ENCODE peak calls at places on chromosomes 13 and 19, in seven cellular contexts. U, B, I, F, O, S and Z are unnamed samples. For H3K27me3, the result is how much of the 10 kb centered on the place peaks cover.

GRCh38 chr13:67230243-67230773 is at the start of gene PCDH9:
- DNase-seq in S (peak), F (peak), U (peak), O (peak), B (peak), I (peak), Z (peak)

GRCh38 chr19:38869160-38869835 is 8.8 kb downstream of the RINL start:
- DNase-seq in S (no peak), I (no peak), O (no peak), F (no peak), B (no peak), U (no peak), Z (no peak)

GRCh38 chr13:107252428-107252827 is 684.5 kb upstream of the ARGLU1 start:
- DNase-seq in I (no peak), O (no peak), F (no peak), S (no peak), B (no peak), U (no peak), Z (no peak)

GRCh38 chr13:97249797-97250495 is 27.8 kb downstream of the MBNL2 start:
- DNase-seq in U (no peak), S (no peak), O (no peak), I (no peak), B (no peak), F (no peak), Z (no peak)

GRCh38 chr19:46718934-46719551 is 2.1 kb upstream of the PRKD2 start:
- DNase-seq in S (no peak), O (no peak), I (no peak), B (no peak), U (no peak), F (no peak), Z (no peak)

GRCh38 chr19:46661735-46662592 is 982 bp upstream of the DACT3 start:
- DNase-seq in B (peak), S (peak), U (peak), F (peak), I (peak), O (peak), Z (peak)

GRCh38 chr13:49625392-49626137 is 2.7 kb upstream of the ARL11 start:
- DNase-seq in S (no peak), B (no peak), F (no peak), U (no peak), O (peak), I (no peak), Z (no peak)

GRCh38 chr13:42847891-42848663 is 66.7 kb downstream of the FAM216B start:
- DNase-seq in S (no peak), O (no peak), I (no peak), F (no peak), U (no peak), B (no peak), Z (no peak)

GRCh38 chr19:5356918-5357317 is 16.3 kb upstream of the PTPRS start:
- DNase-seq in S (no peak), F (no peak), B (no peak), U (no peak), I (no peak), O (no peak), Z (no peak)

GRCh38 chr13:59607780-59608233 is 555.9 kb downstream of the DIAPH3 start:
- DNase-seq in B (no peak), S (no peak), O (no peak), F (no peak), U (no peak), I (no peak), Z (no peak)

GRCh38 chr13:29361716-29362115 is 233.8 kb downstream of the SLC7A1 start:
- DNase-seq in O (no peak), I (no peak), U (no peak), B (no peak), S (no peak), F (no peak), Z (peak)

GRCh38 chr19:18322318-18322758 is 538 bp downstream of the LSM4 start:
- DNase-seq in B (no peak), U (peak), O (peak), S (no peak), I (no peak), F (no peak), Z (no peak)

GRCh38 chr13:48891586-48891985 is 84.1 kb upstream of the FNDC3A start:
- DNase-seq in O (no peak), F (no peak), S (no peak), U (no peak), I (no peak), B (no peak), Z (no peak)

GRCh38 chr19:42290523-42291436 is 11.2 kb upstream of the PRR19 start:
- DNase-seq in I (no peak), S (no peak), F (no peak), U (no peak), B (no peak), O (no peak), Z (no peak)

GRCh38 chr19:39542198-39542597 is 2.2 kb upstream of the EID2 start:
- DNase-seq in U (no peak), I (no peak), O (no peak), F (no peak), S (no peak), B (no peak), Z (no peak)

GRCh38 chr19:19417618-19418270 is 12.3 kb downstream of the GATAD2A start:
- DNase-seq in B (no peak), O (no peak), F (no peak), U (no peak), I (no peak), S (no peak), Z (no peak)

GRCh38 chr13:77507931-77508776 is 27.4 kb upstream of the SCEL start:
- DNase-seq in I (no peak), U (no peak), F (peak), O (no peak), B (no peak), S (no peak), Z (peak)

GRCh38 chr13:53121131-53121773 is 92.6 kb downstream of the OLFM4 start:
- DNase-seq in F (no peak), O (no peak), B (no peak), S (no peak), U (no peak), I (no peak), Z (no peak)

GRCh38 chr13:27007166-27007565 is 164.4 kb downstream of the USP12 start:
- DNase-seq in F (no peak), O (no peak), S (no peak), I (no peak), B (no peak), U (no peak), Z (no peak)

GRCh38 chr19:18586311-18586710 is 2.3 kb upstream of the REX1BD start:
- DNase-seq in U (no peak), S (no peak), F (no peak), B (no peak), I (no peak), O (no peak), Z (no peak)

GRCh38 chr19:20151617-20152145 is 15.3 kb upstream of the ZNF486 start:
- DNase-seq in S (no peak), B (peak), U (no peak), O (no peak), I (no peak), F (no peak), Z (no peak)

GRCh38 chr19:1027020-1027952 is 878 bp downstream of the CNN2 start:
- DNase-seq in I (no peak), F (no peak), S (no peak), O (no peak), B (peak), U (peak), Z (no peak)

GRCh38 chr19:47049307-47049700 is 880 bp upstream of the TMEM160 start:
- DNase-seq in S (no peak), I (no peak), F (no peak), U (no peak), O (no peak), B (no peak), Z (no peak)

GRCh38 chr19:35449347-35450043 is 1.4 kb downstream of the FFAR2 start:
- DNase-seq in F (no peak), U (no peak), S (no peak), I (no peak), B (no peak), O (no peak), Z (no peak)

GRCh38 chr19:3344608-3345598 is 21.5 kb upstream of the NFIC start:
- DNase-seq in U (no peak), I (no peak), O (no peak), F (no peak), S (no peak), B (no peak), Z (no peak)

GRCh38 chr19:3346677-3347353 is 19.6 kb upstream of the NFIC start:
- DNase-seq in B (no peak), F (no peak), I (peak), O (peak), S (no peak), U (no peak), Z (no peak)

GRCh38 chr19:3343619-3344502 is 22.5 kb upstream of the NFIC start:
- DNase-seq in O (peak), S (no peak), F (peak), I (peak), B (no peak), U (no peak), Z (peak)

GRCh38 chr19:3348042-3348441 is 18.3 kb upstream of the NFIC start:
- DNase-seq in O (no peak), U (no peak), I (no peak), B (no peak), S (no peak), F (no peak), Z (no peak)

GRCh38 chr19:3345850-3346460 is 20.4 kb upstream of the NFIC start:
- DNase-seq in S (no peak), F (no peak), O (no peak), B (no peak), I (no peak), U (no peak), Z (no peak)
- H3K27me3 ChIP-seq in S (under half), F (under half), O (under half), B (under half), I (under half), U (half or more), Z (under half)

GRCh38 chr13:112615391-112615790 is 27.4 kb upstream of the TUBGCP3 start:
- DNase-seq in S (no peak), U (no peak), F (no peak), I (peak), B (no peak), O (no peak), Z (peak)
- H3K27me3 ChIP-seq in S (under half), U (under half), F (under half), I (under half), B (under half), O (under half), Z (under half)

GRCh38 chr13:25170554-25171107 is 1.5 kb downstream of the AMER2 start:
- DNase-seq in O (no peak), S (no peak), B (no peak), I (no peak), U (no peak), F (no peak), Z (no peak)

GRCh38 chr13:25167775-25168174 is 4.3 kb downstream of the AMER2 start:
- DNase-seq in U (no peak), O (no peak), S (no peak), I (no peak), B (no peak), F (no peak), Z (no peak)

GRCh38 chr13:25168800-25169199 is 3.3 kb downstream of the AMER2 start:
- DNase-seq in U (no peak), O (no peak), S (no peak), B (no peak), F (no peak), I (no peak), Z (no peak)

GRCh38 chr13:25169951-25170553 is 2.0 kb downstream of the AMER2 start:
- DNase-seq in U (no peak), S (no peak), B (no peak), I (no peak), O (no peak), F (no peak), Z (peak)

GRCh38 chr13:25169356-25169755 is 2.7 kb downstream of the AMER2 start:
- DNase-seq in I (no peak), O (no peak), B (no peak), F (no peak), U (no peak), S (no peak), Z (peak)
- H3K27me3 ChIP-seq in I (under half), O (under half), B (under half), F (under half), U (under half), S (under half), Z (under half)

GRCh38 chr19:51251453-51251790 is 542 bp downstream of the SIGLECL1 start:
- DNase-seq in O (no peak), B (no peak), F (no peak), I (no peak), U (no peak), S (no peak), Z (no peak)
- H3K27me3 ChIP-seq in O (under half), B (under half), F (under half), I (under half), U (under half), S (under half), Z (under half)